ENCODE peak calls at places on chromosomes 11 and 22, in seven cellular contexts. I is heart right ventricle; T is sigmoid colon; R is mucosa of descending colon; M is Jurkat, Clone E6-1; G is CD8-positive, alpha-beta memory T cell; Y is PC-3. U is an unnamed sample.

GRCh38 chr11:123573291-123573690 is 81.1 kb downstream of the SCN3B start:
- DNase-seq in Y (no peak), I (no peak), R (no peak), T (no peak), M (no peak), G (no peak), U (no peak)

GRCh38 chr11:7143908-7144307 is 55.1 kb downstream of the RBMXL2 start:
- DNase-seq in R (no peak), M (peak), I (no peak), T (no peak), G (no peak), Y (peak), U (no peak)

GRCh38 chr11:23023319-23023718 is 163.0 kb upstream of the CCDC179 start:
- DNase-seq in M (no peak), Y (peak), R (no peak), I (no peak), T (no peak), G (no peak), U (no peak)

GRCh38 chr11:8699903-8700302 is 17.3 kb downstream of the RPL27A start:
- DNase-seq in Y (peak), M (no peak), R (peak), G (no peak), I (peak), T (peak), U (no peak)

GRCh38 chr11:17972987-17973386 is 39.9 kb downstream of the SERGEF start:
- DNase-seq in Y (peak), G (no peak), M (no peak), T (peak), I (peak), R (peak), U (no peak)

GRCh38 chr22:44842417-44842816 is 90.0 kb downstream of the ARHGAP8 start:
- DNase-seq in T (no peak), I (no peak), R (no peak), M (no peak), Y (no peak), G (no peak), U (no peak)

GRCh38 chr11:8631395-8632110 is 37.5 kb upstream of the STK33 start:
- DNase-seq in M (no peak), R (peak), T (no peak), I (no peak), G (no peak), Y (peak), U (no peak)

GRCh38 chr11:21810650-21811049 is 382.2 kb upstream of the ANO5 start:
- DNase-seq in M (no peak), T (no peak), Y (peak), I (no peak), G (no peak), R (no peak), U (no peak)

GRCh38 chr11:253160-253885 is 16.5 kb downstream of the PSMD13 start:
- DNase-seq in M (no peak), R (no peak), G (no peak), T (no peak), Y (no peak), I (no peak), U (no peak)

GRCh38 chr11:95066721-95067041 is at the start of gene SRSF8:
- DNase-seq in Y (no peak), M (no peak), G (no peak), R (no peak), I (no peak), T (no peak), U (no peak)

GRCh38 chr11:134349109-134349801 is 17.5 kb downstream of the GLB1L2 start:
- DNase-seq in I (no peak), Y (no peak), T (no peak), R (no peak), G (no peak), M (peak), U (no peak)

GRCh38 chr11:76778874-76779273 is 4.3 kb upstream of the TSKU start:
- DNase-seq in T (no peak), I (no peak), R (no peak), G (no peak), Y (no peak), M (no peak), U (no peak)

GRCh38 chr11:76783294-76783900 is at the start of gene TSKU:
- DNase-seq in T (no peak), G (no peak), R (peak), Y (peak), M (no peak), I (no peak), U (no peak)

GRCh38 chr11:76782526-76783293 is 446 bp upstream of the TSKU start:
- DNase-seq in M (peak), R (peak), Y (peak), I (peak), G (no peak), T (peak), U (peak)

GRCh38 chr11:76781861-76782500 is 1.2 kb upstream of the TSKU start:
- DNase-seq in R (no peak), T (no peak), Y (no peak), G (no peak), I (no peak), M (no peak), U (no peak)

DNA sequence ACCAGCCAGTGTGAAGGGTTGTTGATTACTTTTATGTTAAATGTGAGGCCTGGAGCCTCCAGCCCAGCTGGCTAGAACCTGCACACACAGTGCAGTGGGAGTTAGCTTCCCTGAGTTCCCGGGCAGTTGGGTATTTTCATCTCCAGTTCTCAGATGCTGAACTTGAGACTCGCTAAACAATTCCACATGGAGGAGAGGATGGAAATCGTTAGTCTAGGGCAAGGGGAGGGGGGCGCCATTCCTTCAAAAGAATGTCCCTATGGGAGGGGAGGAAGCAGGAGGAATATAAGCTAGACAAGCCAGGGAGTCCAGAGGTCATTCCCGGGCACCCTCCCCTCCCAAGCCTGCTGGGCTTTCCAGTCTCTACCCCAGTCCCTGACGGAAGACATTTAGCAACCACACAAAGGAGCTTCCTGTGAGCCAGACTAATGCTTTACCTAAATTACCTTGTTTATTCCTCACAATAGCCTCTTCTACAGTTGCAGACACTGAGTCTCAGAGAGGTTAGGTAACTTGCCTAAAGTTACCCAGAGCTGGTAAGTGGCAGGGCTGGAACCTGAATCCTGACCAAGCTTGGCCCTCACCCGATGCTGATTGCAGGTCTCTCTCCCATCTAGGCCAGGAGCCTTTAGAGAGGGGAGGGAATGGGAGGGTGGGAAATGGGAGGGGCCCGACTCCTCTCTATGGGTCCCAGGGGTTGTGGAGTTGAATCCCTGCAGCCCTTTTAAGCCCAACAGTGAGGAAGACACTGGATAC is 1.9 kb upstream of the TSKU start:
- DNase-seq in M (no peak), T (no peak), Y (no peak), R (peak), G (no peak), I (no peak), U (no peak)
- H3K4me3 ChIP-seq in M (no peak), T (no peak), Y (no peak), R (no peak), G (no peak), I (no peak), U (no peak)

DNA sequence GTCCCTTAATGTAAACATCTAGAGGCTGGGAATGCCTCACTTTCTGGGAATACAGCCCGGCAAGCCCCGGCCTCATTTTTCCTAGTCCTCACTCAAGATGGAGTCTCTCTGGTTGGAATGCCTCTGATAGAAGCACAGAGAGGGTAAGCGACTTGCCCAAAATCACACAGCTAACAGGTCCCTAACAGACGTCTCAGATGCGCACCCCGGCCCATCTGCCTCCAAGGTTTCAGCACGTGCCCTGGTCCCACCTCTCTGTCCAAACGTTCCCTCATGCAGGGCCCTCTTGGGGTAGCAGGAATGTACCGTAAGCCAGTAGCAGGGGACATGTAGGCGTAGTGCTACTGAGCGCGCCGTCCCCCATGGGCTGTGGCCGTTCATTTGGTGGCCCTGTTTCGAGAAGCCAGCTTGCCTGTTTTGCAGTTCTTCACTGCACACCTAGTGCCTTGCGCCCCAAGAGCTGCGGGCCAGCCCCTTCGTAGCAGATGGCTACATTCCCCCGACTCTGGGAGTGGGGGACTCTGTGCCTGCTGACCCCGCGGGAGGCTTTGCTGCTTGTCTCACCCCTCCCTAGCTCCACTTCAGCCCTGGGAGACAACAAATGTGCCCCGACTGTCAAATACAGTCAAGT is 62.1 kb upstream of the FADD start:
- DNase-seq in I (no peak), G (no peak), T (no peak), M (no peak), Y (no peak), R (no peak), U (no peak)
- H3K4me3 ChIP-seq in I (no peak), G (no peak), T (peak), M (no peak), Y (no peak), R (no peak), U (no peak)

GRCh38 chr11:67564230-67564629 is 19.4 kb upstream of the GSTP1 start:
- DNase-seq in Y (peak), R (no peak), T (no peak), M (no peak), G (no peak), I (no peak), U (no peak)
- H3K4me3 ChIP-seq in Y (peak), R (no peak), T (no peak), M (no peak), G (no peak), I (no peak), U (no peak)

GRCh38 chr22:19842386-19843106 is 12.1 kb downstream of the GNB1L start:
- DNase-seq in R (no peak), Y (no peak), I (no peak), M (no peak), G (no peak), T (peak), U (no peak)

GRCh38 chr22:19841641-19842385 is 12.9 kb downstream of the GNB1L start:
- DNase-seq in I (no peak), Y (no peak), M (no peak), R (no peak), T (peak), G (no peak), U (no peak)

GRCh38 chr22:19843107-19843856 is 11.4 kb downstream of the GNB1L start:
- DNase-seq in R (no peak), M (no peak), Y (no peak), T (peak), G (no peak), I (no peak), U (peak)

GRCh38 chr22:19840059-19840458 is 14.6 kb downstream of the GNB1L start:
- DNase-seq in I (no peak), G (no peak), R (no peak), M (no peak), T (no peak), Y (no peak), U (no peak)

GRCh38 chr22:19840955-19841640 is 13.6 kb downstream of the GNB1L start:
- DNase-seq in G (no peak), Y (no peak), I (no peak), T (no peak), R (no peak), M (no peak), U (no peak)
- H3K4me3 ChIP-seq in G (no peak), Y (no peak), I (no peak), T (no peak), R (no peak), M (no peak), U (no peak)

DNA sequence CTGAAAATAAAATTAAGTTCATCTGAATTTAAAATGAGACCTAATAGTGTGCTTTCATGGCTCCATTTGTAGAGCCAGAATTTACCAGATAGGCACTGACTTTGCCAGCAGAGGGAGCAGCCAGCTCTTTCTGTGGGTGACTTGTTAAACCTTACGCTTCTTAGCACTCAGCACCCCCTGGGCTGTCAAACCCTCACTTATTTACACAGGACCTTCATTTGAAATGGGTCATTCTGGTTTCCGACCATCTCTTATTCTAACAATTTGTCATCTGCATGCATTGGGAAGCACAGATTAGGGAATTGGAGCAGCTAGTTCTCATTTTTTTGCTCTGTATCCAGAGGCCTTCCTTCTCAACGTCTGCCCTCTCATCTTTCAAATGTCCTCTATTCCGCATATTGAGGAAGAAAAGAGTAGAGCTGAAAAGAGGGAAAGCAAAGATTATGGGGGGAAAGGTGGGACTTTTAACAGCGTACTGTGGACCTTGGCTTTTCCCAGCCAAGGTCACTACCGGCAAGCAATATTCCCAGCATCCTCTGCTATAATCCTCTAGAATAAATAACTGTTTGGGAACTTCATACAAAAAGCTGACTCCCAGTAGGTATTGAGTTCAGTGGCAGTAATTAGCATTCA is 3.1 kb downstream of the ASRGL1 start:
- DNase-seq in M (peak), R (peak), T (peak), I (peak), Y (peak), G (peak), U (peak)
- H3K4me3 ChIP-seq in M (no peak), R (no peak), T (no peak), I (peak), Y (no peak), G (no peak), U (no peak)

GRCh38 chr22:38841635-38842034 is 2.2 kb downstream of the NPTXR start:
- DNase-seq in Y (no peak), M (no peak), R (no peak), G (no peak), T (no peak), I (no peak), U (no peak)
- H3K4me3 ChIP-seq in Y (no peak), M (no peak), R (no peak), G (no peak), T (no peak), I (no peak), U (no peak)

U was measured in stomach.